ENCODE peak calls at places on chromosomes 11 and 22, in nine cellular contexts. B is B cell, N is amniotic epithelial cell, U is transverse colon, V is GM06990, Y is GM03348, O is mucosa of gallbladder, T is RWPE1, S is aorta. L is an unnamed sample.

GRCh38 chr11:106424111-106424510 is 346.6 kb downstream of the AASDHPPT start:
- DNase-seq in B (no peak), N (peak; percentile 32), U (no peak), V (no peak), Y (peak; percentile 18), O (no peak), T (peak; percentile 71), S (no peak), L (no peak)

GRCh38 chr11:14422052-14422813 is 63.2 kb upstream of the RRAS2 start:
- DNase-seq in B (no peak), N (peak; percentile 99), U (peak; percentile 66), V (no peak), Y (peak; percentile 95), O (peak; percentile 80), T (peak; percentile 95), S (peak; percentile 94), L (peak; percentile 54)

GRCh38 chr11:66478823-66479740 is 1.2 kb upstream of the DPP3 start:
- DNase-seq in B (no peak), N (peak; percentile 50), U (peak; percentile 55), V (no peak), Y (peak; percentile 66), O (peak; percentile 15), T (peak; percentile 36), S (peak; percentile 83), L (peak; percentile 88)

GRCh38 chr22:20656902-20657836 is 116.7 kb upstream of the SERPIND1 start:
- DNase-seq in B (no peak), N (peak; percentile 13), U (no peak), V (no peak), Y (no peak), O (no peak), T (no peak), S (no peak), L (no peak)

GRCh38 chr22:40196628-40197027 is 18.9 kb downstream of the TNRC6B start:
- DNase-seq in B (no peak), N (peak; percentile 96), U (no peak), V (no peak), Y (peak; percentile 84), O (no peak), T (peak; percentile 76), S (no peak), L (no peak)

GRCh38 chr11:35111171-35112055 is 27.6 kb upstream of the CD44 start:
- DNase-seq in B (no peak), N (peak; percentile 99), U (peak; percentile 31), V (no peak), Y (peak; percentile 89), O (no peak), T (peak; percentile 76), S (no peak), L (no peak)

GRCh38 chr11:70547821-70548670 is 149.7 kb downstream of the CTTN start:
- DNase-seq in B (peak; percentile 17), N (no peak), U (no peak), V (no peak), Y (no peak), O (no peak), T (no peak), S (no peak), L (peak; percentile 67)

GRCh38 chr11:95156916-95157568 is 67.4 kb downstream of the ENDOD1 start:
- DNase-seq in B (no peak), N (no peak), U (no peak), V (no peak), Y (no peak), O (peak; percentile 51), T (no peak), S (peak; percentile 78), L (no peak)

GRCh38 chr11:87028688-87029087 is 9.0 kb upstream of the TMEM135 start:
- DNase-seq in B (no peak), N (no peak), U (no peak), V (no peak), Y (no peak), O (no peak), T (no peak), S (no peak), L (no peak)

GRCh38 chr11:9880657-9881056 is 216.8 kb downstream of the SWAP70 start:
- DNase-seq in B (no peak), N (no peak), U (no peak), V (no peak), Y (no peak), O (no peak), T (no peak), S (no peak), L (no peak)